ENCODE peak calls at places on chromosomes 4 and X, in six cellular contexts. One of them, this sample, is unnamed. For H3K27me3, the result is how much of the 10 kb centered on the place peaks cover.

GRCh38 chrX:9670136-9670905 is 95.3 kb downstream of the GPR143 start:
- DNase-seq in brain microvascular endothelial cell: no peak
- DNase-seq in mammary epithelial cell: no peak
- DNase-seq in SK-N-SH: no peak
- DNase-seq in lung: no peak
- DNase-seq in fibroblast of lung: peak
- DNase-seq in this sample: no peak

GRCh38 chr4:75752637-75753036 is 28.3 kb downstream of the USO1 start:
- DNase-seq in SK-N-SH: no peak
- DNase-seq in lung: no peak
- DNase-seq in mammary epithelial cell: no peak
- DNase-seq in fibroblast of lung: no peak
- DNase-seq in brain microvascular endothelial cell: no peak
- DNase-seq in this sample: no peak

GRCh38 chr4:40704073-40704472 is 45.7 kb upstream of the NSUN7 start:
- DNase-seq in SK-N-SH: no peak
- DNase-seq in brain microvascular endothelial cell: no peak
- DNase-seq in mammary epithelial cell: no peak
- DNase-seq in lung: no peak
- DNase-seq in fibroblast of lung: no peak
- DNase-seq in this sample: no peak

GRCh38 chrX:104329731-104330130 is 75.0 kb upstream of the ESX1 start:
- DNase-seq in lung: no peak
- DNase-seq in brain microvascular endothelial cell: no peak
- DNase-seq in fibroblast of lung: no peak
- DNase-seq in mammary epithelial cell: no peak
- DNase-seq in SK-N-SH: no peak
- DNase-seq in this sample: no peak

GRCh38 chr4:155571184-155571944 is 95.3 kb upstream of the GUCY1A1 start:
- DNase-seq in lung: no peak
- DNase-seq in SK-N-SH: peak
- DNase-seq in fibroblast of lung: no peak
- DNase-seq in mammary epithelial cell: no peak
- DNase-seq in brain microvascular endothelial cell: no peak
- DNase-seq in this sample: no peak

GRCh38 chr4:128159967-128160366 is 98.9 kb downstream of the LARP1B start:
- DNase-seq in mammary epithelial cell: peak
- DNase-seq in brain microvascular endothelial cell: peak
- DNase-seq in lung: no peak
- DNase-seq in fibroblast of lung: peak
- DNase-seq in SK-N-SH: no peak
- DNase-seq in this sample: no peak

GRCh38 chr4:11073621-11074051 is 355.1 kb downstream of the HS3ST1 start:
- DNase-seq in mammary epithelial cell: no peak
- DNase-seq in brain microvascular endothelial cell: peak
- DNase-seq in SK-N-SH: no peak
- DNase-seq in lung: no peak
- DNase-seq in fibroblast of lung: peak
- DNase-seq in this sample: no peak

GRCh38 chr4:185839204-185839712 is 27.3 kb upstream of the SORBS2 start:
- DNase-seq in mammary epithelial cell: peak
- DNase-seq in fibroblast of lung: peak
- DNase-seq in SK-N-SH: no peak
- DNase-seq in lung: no peak
- DNase-seq in brain microvascular endothelial cell: peak
- DNase-seq in this sample: no peak

GRCh38 chr4:156971168-156971601 is 414 bp downstream of the PDGFC start:
- DNase-seq in lung: peak
- DNase-seq in mammary epithelial cell: no peak
- DNase-seq in fibroblast of lung: no peak
- DNase-seq in SK-N-SH: peak
- DNase-seq in brain microvascular endothelial cell: no peak
- DNase-seq in this sample: no peak

GRCh38 chr4:122827899-122828601 is 1.4 kb downstream of the FGF2 start:
- DNase-seq in SK-N-SH: peak
- DNase-seq in mammary epithelial cell: peak
- DNase-seq in lung: no peak
- DNase-seq in fibroblast of lung: peak
- DNase-seq in brain microvascular endothelial cell: peak
- DNase-seq in this sample: no peak
- H3K27me3 ChIP-seq in SK-N-SH: under half
- H3K27me3 ChIP-seq in mammary epithelial cell: under half
- H3K27me3 ChIP-seq in lung: under half
- H3K27me3 ChIP-seq in fibroblast of lung: under half
- H3K27me3 ChIP-seq in brain microvascular endothelial cell: under half
- H3K27me3 ChIP-seq in this sample: under half

DNA sequence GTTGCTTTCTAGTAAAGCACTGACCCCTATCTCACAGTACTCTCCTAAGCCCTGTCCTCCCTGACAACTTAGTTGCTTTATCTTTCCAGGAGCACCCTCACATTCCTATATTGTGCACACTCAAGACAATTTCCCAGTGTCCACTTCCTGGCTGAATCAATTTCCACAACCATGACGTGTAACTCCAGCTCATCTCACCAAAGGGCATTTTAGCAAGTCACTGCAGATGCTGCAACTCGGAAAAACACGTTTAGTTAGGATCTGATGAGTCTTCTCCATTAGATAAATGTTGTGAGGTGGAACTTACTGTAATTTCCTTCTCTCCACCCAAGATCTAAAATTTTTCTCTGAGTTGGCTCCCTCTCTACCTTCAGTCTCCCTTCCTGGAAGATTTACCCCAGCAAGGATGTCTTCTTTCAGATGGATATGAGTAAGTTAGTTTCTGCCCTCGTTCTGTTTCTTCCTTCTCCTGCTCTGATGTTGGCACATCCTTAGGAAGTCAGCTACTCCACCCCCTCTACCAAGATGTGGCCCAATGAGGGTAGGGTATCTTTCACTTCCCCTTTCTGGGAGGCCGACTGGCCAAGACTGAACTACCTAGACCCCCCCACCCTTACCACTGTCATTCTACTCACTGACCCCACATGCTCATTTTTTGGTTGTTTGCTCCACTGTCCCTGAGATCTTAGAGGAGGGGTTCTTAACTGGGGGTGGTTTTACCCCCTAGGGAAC is 28.7 kb upstream of the IL13RA1 start:
- DNase-seq in mammary epithelial cell: peak
- DNase-seq in lung: no peak
- DNase-seq in brain microvascular endothelial cell: peak
- DNase-seq in SK-N-SH: no peak
- DNase-seq in fibroblast of lung: no peak
- DNase-seq in this sample: no peak
- H3K27ac ChIP-seq in mammary epithelial cell: no peak
- H3K27ac ChIP-seq in lung: no peak
- H3K27ac ChIP-seq in brain microvascular endothelial cell: no peak
- H3K27ac ChIP-seq in SK-N-SH: no peak
- H3K27ac ChIP-seq in fibroblast of lung: no peak
- H3K27ac ChIP-seq in this sample: no peak

DNA sequence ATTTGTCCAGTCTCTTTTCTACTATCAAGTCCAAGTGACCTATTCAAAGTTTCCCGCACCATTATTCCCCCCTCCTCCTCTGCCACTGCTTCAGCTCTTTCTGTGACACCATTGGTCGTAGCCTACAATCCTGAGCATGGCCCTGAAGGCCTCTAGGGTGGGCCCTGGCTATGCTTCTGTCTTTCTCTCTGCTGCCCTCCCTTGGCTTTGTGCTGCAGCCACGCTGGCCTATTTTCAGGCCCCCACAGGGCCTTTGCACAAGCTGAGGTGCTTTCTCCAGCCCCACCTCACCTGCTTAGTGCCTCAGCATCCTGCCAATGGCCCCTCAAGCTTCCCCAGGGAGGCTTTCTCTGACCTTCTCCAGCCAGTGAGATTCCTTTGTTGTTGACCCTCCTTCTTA is 156.5 kb downstream of the NHS start:
- DNase-seq in SK-N-SH: no peak
- DNase-seq in brain microvascular endothelial cell: no peak
- DNase-seq in lung: no peak
- DNase-seq in mammary epithelial cell: no peak
- DNase-seq in fibroblast of lung: no peak
- DNase-seq in this sample: no peak
- TF ChIP-seq CTCF in SK-N-SH: no peak
- TF ChIP-seq CTCF in brain microvascular endothelial cell: no peak
- TF ChIP-seq CTCF in lung: no peak
- TF ChIP-seq CTCF in mammary epithelial cell: no peak
- TF ChIP-seq CTCF in fibroblast of lung: no peak
- TF ChIP-seq CTCF in this sample: no peak

GRCh38 chr4:80229128-80229527 is 31.8 kb downstream of the PRDM8 start:
- DNase-seq in SK-N-SH: no peak
- DNase-seq in lung: no peak
- DNase-seq in mammary epithelial cell: no peak
- DNase-seq in fibroblast of lung: no peak
- DNase-seq in brain microvascular endothelial cell: no peak
- DNase-seq in this sample: no peak
- H3K27me3 ChIP-seq in SK-N-SH: under half
- H3K27me3 ChIP-seq in lung: under half
- H3K27me3 ChIP-seq in mammary epithelial cell: under half
- H3K27me3 ChIP-seq in fibroblast of lung: under half
- H3K27me3 ChIP-seq in brain microvascular endothelial cell: under half
- H3K27me3 ChIP-seq in this sample: under half

DNA sequence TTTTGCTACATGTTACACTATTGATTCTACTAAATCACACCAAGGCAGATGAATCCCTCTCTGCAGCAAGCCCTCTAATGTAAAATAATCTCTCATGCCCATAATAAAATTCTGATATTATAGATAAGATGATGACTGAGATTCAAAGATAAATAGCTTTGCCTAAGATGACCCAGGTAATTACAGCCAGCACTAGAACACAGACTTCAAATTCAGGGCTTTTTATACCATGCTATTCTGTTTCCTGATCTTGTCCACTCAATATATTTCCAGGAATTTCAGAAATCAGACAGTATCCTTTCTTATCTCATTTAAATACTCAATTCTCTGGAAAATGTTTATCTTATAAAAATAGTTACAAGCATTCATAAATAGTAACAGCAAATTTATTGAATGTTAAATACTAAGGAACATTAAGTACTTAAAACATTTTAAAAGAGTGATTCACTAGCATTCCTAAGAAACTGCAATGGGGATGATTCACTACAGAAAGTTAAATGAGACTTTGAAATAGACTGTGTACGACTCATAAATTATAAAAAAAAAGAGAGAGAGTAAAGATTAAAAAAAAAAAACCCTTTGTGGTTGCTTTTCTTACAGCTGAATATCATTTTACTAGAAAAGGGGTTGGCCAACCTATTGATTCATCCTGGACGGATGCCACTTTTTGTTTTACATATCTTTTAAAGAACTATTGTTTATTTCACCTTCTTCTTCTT is 45.8 kb upstream of the IL21 start:
- DNase-seq in lung: no peak
- DNase-seq in fibroblast of lung: peak
- DNase-seq in SK-N-SH: no peak
- DNase-seq in mammary epithelial cell: peak
- DNase-seq in brain microvascular endothelial cell: peak
- DNase-seq in this sample: no peak
- H3K27ac ChIP-seq in lung: no peak
- H3K27ac ChIP-seq in fibroblast of lung: peak
- H3K27ac ChIP-seq in SK-N-SH: peak
- H3K27ac ChIP-seq in mammary epithelial cell: peak
- H3K27ac ChIP-seq in brain microvascular endothelial cell: no peak
- H3K27ac ChIP-seq in this sample: no peak

GRCh38 chr4:73267050-73267449 is 8.5 kb upstream of the ANKRD17 start:
- DNase-seq in mammary epithelial cell: no peak
- DNase-seq in lung: no peak
- DNase-seq in fibroblast of lung: no peak
- DNase-seq in brain microvascular endothelial cell: no peak
- DNase-seq in SK-N-SH: no peak
- DNase-seq in this sample: no peak
- TF ChIP-seq CTCF in mammary epithelial cell: no peak
- TF ChIP-seq CTCF in lung: no peak
- TF ChIP-seq CTCF in fibroblast of lung: no peak
- TF ChIP-seq CTCF in brain microvascular endothelial cell: no peak
- TF ChIP-seq CTCF in SK-N-SH: no peak
- TF ChIP-seq CTCF in this sample: no peak

GRCh38 chr4:153710681-153711080 is 26.6 kb downstream of the TLR2 start:
- DNase-seq in SK-N-SH: no peak
- DNase-seq in mammary epithelial cell: no peak
- DNase-seq in fibroblast of lung: no peak
- DNase-seq in brain microvascular endothelial cell: no peak
- DNase-seq in lung: no peak
- DNase-seq in this sample: no peak

GRCh38 chr4:153706519-153706918 is 22.4 kb downstream of the TLR2 start:
- DNase-seq in brain microvascular endothelial cell: no peak
- DNase-seq in lung: no peak
- DNase-seq in SK-N-SH: no peak
- DNase-seq in mammary epithelial cell: no peak
- DNase-seq in fibroblast of lung: no peak
- DNase-seq in this sample: no peak

GRCh38 chr4:153704522-153704921 is 20.4 kb downstream of the TLR2 start:
- DNase-seq in fibroblast of lung: no peak
- DNase-seq in brain microvascular endothelial cell: no peak
- DNase-seq in lung: no peak
- DNase-seq in SK-N-SH: no peak
- DNase-seq in mammary epithelial cell: no peak
- DNase-seq in this sample: no peak

DNA sequence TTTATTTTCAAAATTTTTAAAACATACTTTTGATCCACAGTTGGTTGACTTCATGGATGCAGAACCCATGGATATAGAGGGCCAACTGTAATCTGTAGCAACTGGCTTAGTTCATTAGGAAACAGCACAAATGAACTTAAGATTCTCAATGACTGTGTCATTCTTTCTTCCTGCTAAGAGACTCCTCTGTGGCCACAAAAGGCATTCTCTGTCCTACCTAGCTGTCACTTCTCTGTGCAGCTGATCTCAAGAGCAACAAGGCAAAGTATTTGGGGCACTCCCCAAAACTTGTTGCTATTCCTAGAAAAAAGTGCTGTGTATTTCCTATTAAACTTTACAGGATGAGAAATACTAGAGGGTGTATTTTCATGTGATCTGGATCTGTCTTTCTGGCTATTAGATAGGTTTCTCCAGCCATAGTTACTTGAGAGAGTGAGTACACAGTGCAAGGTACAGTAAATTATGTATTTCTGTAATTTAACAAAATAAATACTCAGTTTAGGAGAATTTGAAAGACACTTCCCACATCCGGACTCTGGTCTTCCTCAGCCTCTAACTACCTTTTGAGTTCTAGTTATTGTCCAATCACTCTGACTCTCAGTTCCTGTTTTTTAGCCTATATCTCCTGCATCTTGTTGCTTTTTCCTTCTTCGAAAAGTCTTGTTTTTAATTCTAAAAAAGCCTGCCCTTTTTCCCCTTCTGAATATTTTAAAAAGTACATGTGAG is 21.8 kb downstream of the TLR2 start:
- DNase-seq in brain microvascular endothelial cell: no peak
- DNase-seq in fibroblast of lung: no peak
- DNase-seq in mammary epithelial cell: no peak
- DNase-seq in SK-N-SH: no peak
- DNase-seq in lung: no peak
- DNase-seq in this sample: no peak
- H3K27me3 ChIP-seq in brain microvascular endothelial cell: under half
- H3K27me3 ChIP-seq in fibroblast of lung: under half
- H3K27me3 ChIP-seq in mammary epithelial cell: under half
- H3K27me3 ChIP-seq in SK-N-SH: under half
- H3K27me3 ChIP-seq in lung: under half
- H3K27me3 ChIP-seq in this sample: under half

DNA sequence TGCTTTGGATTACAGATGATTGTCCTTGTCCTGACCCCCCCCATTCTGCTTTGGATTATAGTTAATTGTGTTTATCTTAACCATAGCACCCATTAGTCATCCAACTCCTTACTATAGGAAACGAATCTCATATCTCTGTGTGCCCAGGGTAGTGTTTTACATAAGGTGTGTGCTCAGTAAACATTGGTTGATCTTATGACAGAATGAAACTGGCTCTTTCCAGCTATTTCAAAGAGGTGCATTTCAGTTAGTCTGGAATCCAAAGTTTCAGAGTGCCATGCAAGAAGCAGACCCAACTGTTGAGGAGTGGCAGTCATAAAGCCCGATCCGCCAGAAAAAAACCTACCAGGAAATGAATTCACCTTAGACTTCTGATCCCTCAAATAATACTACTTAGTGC is 14.7 kb downstream of the TRIM2 start:
- DNase-seq in mammary epithelial cell: no peak
- DNase-seq in fibroblast of lung: no peak
- DNase-seq in lung: no peak
- DNase-seq in SK-N-SH: no peak
- DNase-seq in brain microvascular endothelial cell: no peak
- DNase-seq in this sample: no peak
- H3K27ac ChIP-seq in mammary epithelial cell: no peak
- H3K27ac ChIP-seq in fibroblast of lung: no peak
- H3K27ac ChIP-seq in lung: no peak
- H3K27ac ChIP-seq in SK-N-SH: no peak
- H3K27ac ChIP-seq in brain microvascular endothelial cell: no peak
- H3K27ac ChIP-seq in this sample: no peak